ENCODE peak calls at places on chromosome 3, in eight cellular contexts. C, I, A, K, F, W, B and P are unnamed samples.

GRCh38 chr3:16303037-16303436 is 38.0 kb downstream of the OXNAD1 start:
- DNase-seq in I (no peak), C (no peak), A (no peak), B (no peak), F (no peak), W (no peak), K (no peak), P (no peak)

GRCh38 chr3:50450135-50450911 is 53.1 kb downstream of the CACNA2D2 start:
- DNase-seq in F (no peak), W (peak), C (peak), K (peak), B (no peak), I (peak), A (peak), P (peak)

GRCh38 chr3:15339786-15340215 is 7.4 kb upstream of the SH3BP5 start:
- DNase-seq in K (no peak), B (no peak), F (no peak), W (peak), C (no peak), A (no peak), I (no peak), P (no peak)

GRCh38 chr3:42165211-42165610 is 74.1 kb downstream of the TRAK1 start:
- DNase-seq in F (no peak), W (no peak), B (no peak), K (no peak), C (no peak), A (no peak), I (no peak), P (no peak)

GRCh38 chr3:124791639-124792111 is 61.4 kb downstream of the UMPS start:
- DNase-seq in A (peak), C (peak), F (peak), K (no peak), I (no peak), B (no peak), W (peak), P (peak)

GRCh38 chr3:122383915-122384697 is at the start of gene FAM162A:
- DNase-seq in W (peak), A (peak), C (peak), K (peak), I (peak), F (peak), B (peak), P (peak)

GRCh38 chr3:156761713-156762575 is 64.2 kb upstream of the LEKR1 start:
- DNase-seq in A (no peak), F (no peak), C (no peak), K (no peak), I (no peak), B (no peak), W (no peak), P (no peak)

GRCh38 chr3:46921871-46922271 is 44.4 kb downstream of the PTH1R start:
- DNase-seq in I (no peak), F (no peak), W (no peak), A (no peak), K (no peak), C (no peak), B (no peak), P (no peak)

GRCh38 chr3:23900744-23901143 is 16.0 kb downstream of the NKIRAS1 start:
- DNase-seq in B (no peak), F (no peak), C (no peak), I (no peak), K (no peak), A (no peak), W (peak), P (no peak)

GRCh38 chr3:60989893-60990740 is 261.1 kb downstream of the FHIT start:
- DNase-seq in B (no peak), F (no peak), C (no peak), I (no peak), A (no peak), K (no peak), W (no peak), P (no peak)

GRCh38 chr3:13545952-13546454 is 2.9 kb upstream of the FBLN2 start:
- DNase-seq in K (no peak), W (no peak), F (no peak), B (no peak), I (no peak), A (no peak), C (no peak), P (no peak)

GRCh38 chr3:46667657-46668056 is 25.8 kb downstream of the ALS2CL start:
- DNase-seq in K (no peak), A (no peak), F (no peak), C (no peak), I (no peak), W (no peak), B (no peak), P (no peak)

GRCh38 chr3:45547764-45548683 is 46.5 kb upstream of the LIMD1 start:
- DNase-seq in C (peak), I (no peak), W (no peak), B (no peak), K (no peak), F (no peak), A (peak), P (no peak)

GRCh38 chr3:193963808-193964516 is 172.0 kb upstream of the HES1 start:
- DNase-seq in I (no peak), A (no peak), K (no peak), C (no peak), F (no peak), B (no peak), W (no peak), P (no peak)